ENCODE peak calls at places on chromosomes 5 and 9, in four cellular contexts. B is NCI-H1694 treated with DMSO at 0.1 percent for 48 hours, V is AG08395, U is tibial artery. A is an unnamed sample.

GRCh38 chr5:113266227-113266912 is 168.4 kb downstream of the TSSK1B start:
- DNase-seq in B (no peak), V (no peak), U (no peak), A (no peak)

GRCh38 chr5:179263391-179264052 is 81.7 kb downstream of the ADAMTS2 start:
- DNase-seq in B (no peak), V (no peak), U (no peak), A (no peak)

GRCh38 chr9:129620669-129621295 is at the start of gene C9orf50:
- DNase-seq in B (no peak), V (no peak), U (no peak), A (no peak)

GRCh38 chr9:76394896-76395244 is 644 bp upstream of the RFK start:
- DNase-seq in B (peak), V (peak), U (peak), A (peak)

GRCh38 chr5:4228708-4229107 is 633.1 kb downstream of the IRX1 start:
- DNase-seq in B (no peak), V (no peak), U (no peak), A (no peak)

GRCh38 chr9:130017035-130017909 is 25.7 kb downstream of the FNBP1 start:
- DNase-seq in B (no peak), V (no peak), U (no peak), A (no peak)

GRCh38 chr5:96439477-96440184 is 6.6 kb upstream of the PCSK1 start:
- DNase-seq in B (no peak), V (no peak), U (no peak), A (no peak)

GRCh38 chr9:28158451-28158850 is 585.2 kb upstream of the C9orf72 start:
- DNase-seq in B (no peak), V (no peak), U (no peak), A (no peak)

GRCh38 chr5:59712836-59713487 is 180.6 kb downstream of the PDE4D start:
- DNase-seq in B (no peak), V (no peak), U (no peak), A (no peak)

GRCh38 chr5:109656829-109657228 is 32.9 kb upstream of the MAN2A1 start:
- DNase-seq in B (no peak), V (peak), U (peak), A (peak)

GRCh38 chr9:6414291-6414690 is 1.3 kb downstream of the UHRF2 start:
- DNase-seq in B (no peak), V (peak), U (no peak), A (peak)

GRCh38 chr5:168887931-168888330 is 308.8 kb upstream of the PANK3 start:
- DNase-seq in B (no peak), V (no peak), U (no peak), A (no peak)

A was measured in AG20443.